ENCODE peak calls at places on chromosomes 11 and 22, in nine cellular contexts. F is HEK293T; Y is activated CD4-positive, alpha-beta T cell treated with anti-CD3 and anti-CD28 coated beads for 36 hours; A is HS-27A; N is IMR-90; Z is AG04450; C is foreskin fibroblast; U is stimulated activated CD4-positive, alpha-beta T cell treated with anti-CD3 and anti-CD28 coated beads, TNF-alpha, amount 100 ng/mL, for 24 hours; V is HuH-7.5. Q is an unnamed sample.

GRCh38 chr11:43788394-43788793 is 92.2 kb upstream of the ALKBH3 start:
- DNase-seq in A (no peak), C (no peak), V (no peak), F (no peak), N (no peak), Z (no peak), Y (no peak), U (no peak), Q (peak)

GRCh38 chr11:111230122-111230465 is 15.4 kb upstream of the POU2AF2 start:
- DNase-seq in N (no peak), V (no peak), Z (no peak), C (no peak), F (no peak), U (no peak), A (no peak), Y (peak), Q (no peak)

GRCh38 chr11:1557904-1558831 is 13.9 kb downstream of the DUSP8 start:
- DNase-seq in N (peak), Z (peak), C (peak), U (no peak), A (peak), Y (no peak), V (no peak), F (no peak), Q (no peak)

GRCh38 chr11:2518112-2518982 is 73.5 kb downstream of the KCNQ1 start:
- DNase-seq in Y (peak), F (no peak), A (no peak), Z (no peak), U (no peak), V (no peak), N (no peak), C (no peak), Q (no peak)

GRCh38 chr11:17992916-17993315 is 19.9 kb downstream of the SERGEF start:
- DNase-seq in V (no peak), U (no peak), N (no peak), A (no peak), Z (no peak), F (no peak), Y (no peak), C (peak), Q (no peak)

GRCh38 chr22:45321827-45322226 is 12.1 kb downstream of the FAM118A start:
- DNase-seq in Y (no peak), V (no peak), Z (no peak), F (no peak), A (no peak), N (no peak), C (no peak), U (no peak), Q (no peak)

GRCh38 chr22:45533731-45534130 is 31.0 kb downstream of the FBLN1 start:
- DNase-seq in N (no peak), Y (no peak), U (no peak), F (no peak), A (no peak), Z (no peak), V (no peak), C (no peak), Q (no peak)

GRCh38 chr11:133122260-133122659 is 410.0 kb downstream of the OPCML start:
- DNase-seq in C (no peak), Y (no peak), A (no peak), Z (no peak), N (no peak), U (no peak), F (no peak), V (no peak), Q (no peak)

GRCh38 chr22:25689631-25690030 is 52.4 kb upstream of the MYO18B start:
- DNase-seq in Z (no peak), C (no peak), N (no peak), V (no peak), A (no peak), F (no peak), U (no peak), Y (no peak), Q (no peak)

GRCh38 chr11:125201525-125202121 is 37.1 kb downstream of the PKNOX2 start:
- DNase-seq in Z (no peak), F (no peak), Y (no peak), C (no peak), U (no peak), N (peak), A (no peak), V (no peak), Q (no peak)

GRCh38 chr22:38248280-38248679 is 24.5 kb downstream of the TMEM184B start:
- DNase-seq in C (no peak), F (no peak), Z (no peak), U (no peak), V (no peak), N (no peak), Y (no peak), A (no peak), Q (no peak)

GRCh38 chr11:45578286-45578685 is 87.1 kb downstream of the CHST1 start:
- DNase-seq in U (no peak), A (no peak), Y (no peak), F (peak), N (no peak), Z (no peak), C (no peak), V (no peak), Q (no peak)

GRCh38 chr11:108551653-108552462 is 41.7 kb downstream of the EXPH5 start:
- DNase-seq in F (peak), N (peak), A (no peak), Y (no peak), U (no peak), C (peak), Z (no peak), V (no peak), Q (no peak)

GRCh38 chr11:1776331-1776851 is 12.7 kb upstream of the CTSD start:
- DNase-seq in C (no peak), N (no peak), A (no peak), U (no peak), F (no peak), Z (no peak), V (no peak), Y (no peak), Q (no peak)

GRCh38 chr11:60647087-60647486 is 52.3 kb upstream of the MS4A8 start:
- DNase-seq in V (no peak), Y (no peak), Z (no peak), N (no peak), U (no peak), A (no peak), C (no peak), F (no peak), Q (no peak)

GRCh38 chr22:31095637-31096249 is 11.6 kb downstream of the SELENOM start:
- DNase-seq in C (no peak), U (no peak), V (peak), Z (no peak), Y (no peak), N (no peak), A (no peak), F (no peak), Q (no peak)